ENCODE peak calls at places on chromosome 11, in seven cellular contexts. E, J, I, D, N, O and Z are unnamed samples.
A peak's percentile ranks its signal among the peaks of the same experiment; 100 is the strongest.

GRCh38 chr11:72189448-72190250 is 2.3 kb upstream of the FOLR1 start:
- ATAC-seq in I (no peak), D (no peak), N (no peak), O (no peak), E (no peak), J (no peak), Z (no peak)

GRCh38 chr11:78460468-78460867 is 42.8 kb upstream of the GAB2 start:
- ATAC-seq in I (no peak), E (peak; percentile 70), J (peak; percentile 77), O (no peak), N (no peak), D (no peak), Z (no peak)

GRCh38 chr11:119751281-119752060 is 22.5 kb upstream of the NECTIN1 start:
- ATAC-seq in I (no peak), E (no peak), J (peak; percentile 88), D (peak; percentile 41), O (no peak), N (peak; percentile 20), Z (peak; percentile 26)

GRCh38 chr11:86547727-86548126 is 124.7 kb downstream of the ME3 start:
- ATAC-seq in J (no peak), E (no peak), D (no peak), I (no peak), O (no peak), N (no peak), Z (no peak)

GRCh38 chr11:11279956-11280689 is 72.9 kb downstream of the CSNK2A3 start:
- ATAC-seq in O (peak; percentile 78), D (no peak), I (no peak), E (no peak), J (no peak), N (no peak), Z (no peak)

GRCh38 chr11:58285483-58286040 is 17.5 kb upstream of the OR10W1 start:
- ATAC-seq in I (no peak), D (no peak), O (no peak), E (no peak), J (no peak), N (no peak), Z (no peak)

GRCh38 chr11:88064097-88064705 is 111.0 kb downstream of the RAB38 start:
- ATAC-seq in J (no peak), E (no peak), I (no peak), D (no peak), N (no peak), O (no peak), Z (no peak)

GRCh38 chr11:818396-819128 is at the start of gene PNPLA2:
- ATAC-seq in E (no peak), I (no peak), N (no peak), D (no peak), O (no peak), J (no peak), Z (no peak)

GRCh38 chr11:12687740-12688139 is 13.5 kb downstream of the TEAD1 start:
- ATAC-seq in O (no peak), J (no peak), I (no peak), N (no peak), E (no peak), D (no peak), Z (no peak)

GRCh38 chr11:43904737-43905515 is 24.3 kb downstream of the ALKBH3 start:
- ATAC-seq in O (no peak), E (peak; percentile 42), J (no peak), D (no peak), I (no peak), N (no peak), Z (no peak)

GRCh38 chr11:62544521-62545436 is 1.8 kb downstream of the AHNAK start:
- ATAC-seq in N (peak; percentile 5), J (no peak), I (peak; percentile 15), E (peak; percentile 0), O (no peak), D (peak; percentile 6), Z (no peak)

GRCh38 chr11:48028909-48029685 is 48.7 kb downstream of the PTPRJ start:
- ATAC-seq in E (peak; percentile 56), J (no peak), O (no peak), I (peak; percentile 63), D (no peak), N (no peak), Z (peak; percentile 37)

GRCh38 chr11:117483372-117483771 is 155.7 kb downstream of the CEP164 start:
- ATAC-seq in E (no peak), O (peak; percentile 31), N (no peak), I (no peak), D (no peak), J (no peak), Z (no peak)

GRCh38 chr11:8773916-8774537 is 91.4 kb downstream of the RPL27A start:
- ATAC-seq in O (no peak), J (peak; percentile 30), E (no peak), D (no peak), I (no peak), N (peak; percentile 20), Z (no peak)

GRCh38 chr11:130865772-130866114 is 50.5 kb downstream of the SNX19 start:
- ATAC-seq in E (no peak), O (no peak), D (no peak), I (no peak), J (no peak), N (no peak), Z (no peak)

GRCh38 chr11:110092577-110093406 is at the start of gene ZC3H12C:
- ATAC-seq in O (peak; percentile 89), N (peak; percentile 68), E (peak; percentile 85), D (peak; percentile 66), J (peak; percentile 86), I (peak; percentile 66), Z (peak; percentile 62)

GRCh38 chr11:74687237-74688005 is 43.8 kb downstream of the CHRDL2 start:
- ATAC-seq in O (no peak), J (no peak), E (no peak), D (no peak), N (no peak), I (no peak), Z (no peak)

GRCh38 chr11:129348813-129349212 is 26.8 kb upstream of the BARX2 start:
- ATAC-seq in I (no peak), D (peak; percentile 28), N (peak; percentile 28), J (no peak), O (no peak), E (no peak), Z (no peak)

GRCh38 chr11:9760180-9760550 is 96.3 kb downstream of the SWAP70 start:
- ATAC-seq in N (no peak), J (no peak), O (no peak), E (peak; percentile 47), D (no peak), I (no peak), Z (no peak)